ENCODE peak calls at places on chromosomes 13 and 19, in ten cellular contexts. S is BE2C, Q is ovary, Y is IMR-90, K is lower leg skin, O is psoas muscle, R is endodermal cell, V is mammary epithelial cell, L is choroid plexus epithelial cell, B is cardiac fibroblast. H is an unnamed sample.

GRCh38 chr19:14432817-14433453 is at the start of gene PKN1:
- DNase-seq in S (peak; percentile 74), Q (peak; percentile 68), Y (no peak), K (no peak), O (peak; percentile 71), R (peak; percentile 84), V (no peak), L (no peak), B (peak; percentile 50), H (peak; percentile 8)

GRCh38 chr13:113875429-113875815 is 11.5 kb upstream of the GAS6 start:
- DNase-seq in S (no peak), Q (no peak), Y (no peak), K (no peak), O (no peak), R (peak; percentile 38), V (no peak), L (no peak), B (no peak), H (no peak)

GRCh38 chr13:113216165-113217056 is 7.0 kb downstream of the CUL4A start:
- DNase-seq in S (no peak), Q (no peak), Y (peak; percentile 74), K (no peak), O (peak; percentile 45), R (peak; percentile 74), V (peak; percentile 72), L (peak; percentile 63), B (peak; percentile 71), H (peak; percentile 86)

GRCh38 chr13:72651196-72651595 is 76.2 kb downstream of the MZT1 start:
- DNase-seq in S (peak; percentile 19), Q (no peak), Y (no peak), K (no peak), O (no peak), R (no peak), V (no peak), L (peak; percentile 31), B (no peak), H (no peak)

GRCh38 chr19:45553464-45553863 is 31.1 kb downstream of the OPA3 start:
- DNase-seq in S (peak; percentile 42), Q (no peak), Y (no peak), K (no peak), O (no peak), R (peak; percentile 90), V (no peak), L (no peak), B (no peak), H (no peak)

GRCh38 chr19:11560404-11560988 is 1.5 kb upstream of the ELOF1 start:
- DNase-seq in S (peak; percentile 87), Q (peak; percentile 50), Y (peak; percentile 84), K (no peak), O (no peak), R (peak; percentile 84), V (peak; percentile 39), L (peak; percentile 89), B (peak; percentile 81), H (peak; percentile 66)

GRCh38 chr13:102212729-102213128 is 189.1 kb downstream of the FGF14 start:
- DNase-seq in S (no peak), Q (no peak), Y (no peak), K (no peak), O (no peak), R (peak; percentile 73), V (no peak), L (no peak), B (no peak), H (no peak)

GRCh38 chr13:114048463-114048862 is 74.6 kb upstream of the C13orf46 start:
- DNase-seq in S (no peak), Q (no peak), Y (no peak), K (no peak), O (no peak), R (peak; percentile 77), V (no peak), L (no peak), B (no peak), H (no peak)

GRCh38 chr13:67134322-67135129 is 95.6 kb downstream of the PCDH9 start:
- DNase-seq in S (no peak), Q (no peak), Y (peak; percentile 25), K (no peak), O (no peak), R (no peak), V (no peak), L (peak; percentile 61), B (peak; percentile 33), H (peak; percentile 58)

GRCh38 chr13:50357586-50358118 is 342.4 kb downstream of the KCNRG start:
- DNase-seq in S (peak; percentile 16), Q (peak; percentile 28), Y (peak; percentile 93), K (no peak), O (no peak), R (no peak), V (peak; percentile 61), L (peak; percentile 69), B (peak; percentile 67), H (peak; percentile 87)

GRCh38 chr13:46667687-46668281 is 114.8 kb downstream of the LRCH1 start:
- DNase-seq in S (no peak), Q (no peak), Y (no peak), K (no peak), O (no peak), R (no peak), V (no peak), L (no peak), B (peak; percentile 33), H (peak; percentile 49)

GRCh38 chr19:43594710-43595604 is 977 bp downstream of the IRGQ start:
- DNase-seq in S (peak; percentile 78), Q (peak; percentile 48), Y (peak; percentile 69), K (peak; percentile 93), O (peak; percentile 43), R (peak; percentile 92), V (peak; percentile 59), L (peak; percentile 86), B (peak; percentile 77), H (peak; percentile 63)
- TF ChIP-seq CTCF in S (peak; percentile 89), Q (peak; percentile 16), Y (peak; percentile 85), K (no peak), O (peak; percentile 45), R (peak; percentile 97), V (peak; percentile 98), L (peak; percentile 97), B (peak; percentile 97), H (peak; percentile 97)

GRCh38 chr13:97366172-97366688 is 67.7 kb upstream of the RAP2A start:
- DNase-seq in S (no peak), Q (no peak), Y (no peak), K (no peak), O (no peak), R (no peak), V (no peak), L (no peak), B (no peak), H (no peak)

GRCh38 chr13:97367016-97367415 is 67.0 kb upstream of the RAP2A start:
- DNase-seq in S (no peak), Q (no peak), Y (peak; percentile 65), K (no peak), O (no peak), R (no peak), V (no peak), L (peak; percentile 81), B (peak; percentile 23), H (peak; percentile 71)

GRCh38 chr13:97364827-97365226 is 69.1 kb upstream of the RAP2A start:
- DNase-seq in S (no peak), Q (no peak), Y (no peak), K (no peak), O (no peak), R (no peak), V (no peak), L (no peak), B (no peak), H (no peak)

GRCh38 chr13:97369269-97369893 is 64.6 kb upstream of the RAP2A start:
- DNase-seq in S (no peak), Q (no peak), Y (no peak), K (no peak), O (no peak), R (no peak), V (no peak), L (peak; percentile 48), B (no peak), H (no peak)

GRCh38 chr13:97367427-97367826 is 66.5 kb upstream of the RAP2A start:
- DNase-seq in S (no peak), Q (no peak), Y (peak; percentile 78), K (no peak), O (peak; percentile 33), R (peak; percentile 63), V (no peak), L (peak; percentile 73), B (peak; percentile 52), H (peak; percentile 69)
- H3K4me3 ChIP-seq in S (no peak overlapping the region), Q (no peak overlapping the region), Y (no peak overlapping the region), K (no peak overlapping the region), O (no peak overlapping the region), R (no peak overlapping the region), V (no peak overlapping the region), L (no peak overlapping the region), B (no peak overlapping the region), H (no peak overlapping the region)

GRCh38 chr19:49487277-49488045 is at the start of gene RPL13A:
- DNase-seq in S (peak; percentile 100), Q (peak; percentile 100), Y (peak; percentile 99), K (peak; percentile 100), O (peak; percentile 100), R (peak; percentile 100), V (peak; percentile 98), L (peak; percentile 100), B (peak; percentile 100), H (peak; percentile 100)

GRCh38 chr19:49488046-49488862 is 846 bp downstream of the RPL13A start:
- DNase-seq in S (no peak), Q (no peak), Y (no peak), K (no peak), O (no peak), R (peak; percentile 76), V (no peak), L (no peak), B (no peak), H (no peak)

GRCh38 chr19:49486232-49486631 is 1.2 kb upstream of the RPL13A start:
- DNase-seq in S (no peak), Q (no peak), Y (no peak), K (no peak), O (no peak), R (no peak), V (no peak), L (no peak), B (no peak), H (no peak)

GRCh38 chr19:49488863-49489537 is 1.6 kb downstream of the RPL13A start:
- DNase-seq in S (no peak), Q (no peak), Y (no peak), K (no peak), O (no peak), R (no peak), V (no peak), L (no peak), B (no peak), H (no peak)

GRCh38 chr19:49486710-49487276 is 615 bp upstream of the RPL13A start:
- DNase-seq in S (no peak), Q (no peak), Y (no peak), K (no peak), O (no peak), R (no peak), V (no peak), L (no peak), B (no peak), H (no peak)
- TF ChIP-seq CTCF in S (no peak), Q (no peak), Y (no peak), K (no peak), O (no peak), R (peak; percentile 50), V (no peak), L (no peak), B (no peak), H (no peak)

DNA sequence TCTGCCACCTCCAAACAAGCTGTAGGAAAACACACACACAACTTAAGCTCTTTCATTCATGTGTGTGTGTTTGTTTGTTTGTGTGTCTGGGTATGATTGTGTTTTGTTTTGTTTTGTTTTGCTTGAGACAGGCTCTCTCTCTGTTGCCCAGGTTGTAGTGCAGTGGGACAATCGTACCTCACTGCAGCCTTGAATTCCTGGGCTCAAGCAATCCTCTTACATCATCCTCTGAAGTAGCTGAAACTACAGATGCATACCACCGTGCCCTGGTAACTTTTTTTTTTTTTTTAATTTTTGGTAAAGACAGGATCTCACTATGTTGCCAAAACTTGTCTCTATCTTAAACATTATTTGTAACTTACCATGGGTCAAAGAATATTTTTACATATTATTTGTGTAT is 431.7 kb downstream of the SLITRK1 start:
- DNase-seq in S (no peak), Q (no peak), Y (no peak), K (no peak), O (no peak), R (no peak), V (peak; percentile 7), L (peak; percentile 33), B (no peak), H (no peak)
- H3K4me3 ChIP-seq in S (no peak overlapping the region), Q (no peak overlapping the region), Y (no peak overlapping the region), K (no peak overlapping the region), O (no peak overlapping the region), R (no peak overlapping the region), V (no peak overlapping the region), L (no peak overlapping the region), B (no peak overlapping the region), H (no peak overlapping the region)

H was measured in astrocyte of the spinal cord.